ENCODE peak calls at places on chromosomes 12 and 14, in seven cellular contexts. N, L, S, M, B, Z and K are unnamed samples. For H3K36me3, the result is how much of the 10 kb centered on the place peaks cover.

GRCh38 chr12:96489392-96490056 is at the start of gene CFAP54:
- DNase-seq in N (peak), L (peak), S (peak), M (peak), B (peak), Z (peak), K (peak)

GRCh38 chr12:88305491-88305890 is 163.4 kb downstream of the TMTC3 start:
- DNase-seq in N (no peak), L (no peak), S (no peak), M (no peak), B (no peak), Z (no peak), K (no peak)

GRCh38 chr14:55133416-55133815 is 4.4 kb downstream of the LGALS3 start:
- DNase-seq in N (no peak), L (no peak), S (no peak), M (no peak), B (no peak), Z (no peak), K (no peak)

GRCh38 chr12:27635349-27635972 is 60.8 kb upstream of the REP15 start:
- DNase-seq in N (no peak), L (no peak), S (no peak), M (no peak), B (no peak), Z (no peak), K (no peak)

GRCh38 chr14:65263161-65263788 is 149.3 kb upstream of the FUT8 start:
- DNase-seq in N (no peak), L (no peak), S (no peak), M (no peak), B (no peak), Z (no peak), K (no peak)

GRCh38 chr12:94618995-94619695 is 31.2 kb downstream of the TMCC3 start:
- DNase-seq in N (no peak), L (no peak), S (no peak), M (no peak), B (no peak), Z (no peak), K (no peak)

GRCh38 chr14:57486767-57487379 is 6.8 kb downstream of the CCDC198 start:
- DNase-seq in N (no peak), L (no peak), S (no peak), M (no peak), B (no peak), Z (no peak), K (no peak)

GRCh38 chr14:103109789-103110415 is 13.4 kb upstream of the TNFAIP2 start:
- DNase-seq in N (no peak), L (no peak), S (no peak), M (peak), B (peak), Z (no peak), K (no peak)

GRCh38 chr14:58898655-58899316 is 261.0 kb downstream of the DACT1 start:
- DNase-seq in N (no peak), L (no peak), S (no peak), M (no peak), B (no peak), Z (no peak), K (no peak)

GRCh38 chr12:93137656-93138612 is 208.8 kb upstream of the EEA1 start:
- DNase-seq in N (no peak), L (peak), S (no peak), M (no peak), B (no peak), Z (no peak), K (no peak)

GRCh38 chr14:33567003-33567735 is 383.7 kb downstream of the EGLN3 start:
- DNase-seq in N (no peak), L (no peak), S (no peak), M (no peak), B (no peak), Z (no peak), K (no peak)

GRCh38 chr12:27780612-27781408 is 774 bp upstream of the MANSC4 start:
- DNase-seq in N (peak), L (peak), S (no peak), M (peak), B (no peak), Z (peak), K (peak)

GRCh38 chr12:68617160-68617926 is 6.6 kb downstream of the RAP1B start:
- DNase-seq in N (no peak), L (no peak), S (no peak), M (no peak), B (no peak), Z (no peak), K (no peak)

GRCh38 chr12:115323223-115323905 is 639.4 kb upstream of the TBX3 start:
- DNase-seq in N (no peak), L (no peak), S (no peak), M (no peak), B (no peak), Z (no peak), K (no peak)

GRCh38 chr14:101821528-101821927 is 60.0 kb downstream of the PPP2R5C start:
- DNase-seq in N (peak), L (no peak), S (no peak), M (no peak), B (no peak), Z (no peak), K (no peak)

GRCh38 chr12:117025481-117026151 is 73.6 kb downstream of the TESC start:
- DNase-seq in N (peak), L (peak), S (no peak), M (peak), B (peak), Z (peak), K (no peak)

GRCh38 chr14:88815980-88816379 is 8.5 kb upstream of the TTC8 start:
- DNase-seq in N (no peak), L (no peak), S (no peak), M (no peak), B (no peak), Z (no peak), K (no peak)

GRCh38 chr12:62642509-62642908 is 175.9 kb downstream of the MON2 start:
- DNase-seq in N (no peak), L (no peak), S (no peak), M (no peak), B (no peak), Z (no peak), K (no peak)

GRCh38 chr14:89283327-89284060 is 133.5 kb downstream of the FOXN3 start:
- DNase-seq in N (no peak), L (no peak), S (no peak), M (no peak), B (no peak), Z (no peak), K (no peak)

GRCh38 chr14:90552465-90553297 is 155.9 kb downstream of the CALM1 start:
- DNase-seq in N (no peak), L (no peak), S (no peak), M (no peak), B (no peak), Z (no peak), K (no peak)

GRCh38 chr14:22837750-22838538 is 1.6 kb downstream of the MMP14 start:
- DNase-seq in N (no peak), L (peak), S (no peak), M (peak), B (peak), Z (peak), K (peak)
- H3K36me3 ChIP-seq in N (under half), L (under half), S (under half), M (under half), B (under half), Z (under half), K (under half)

GRCh38 chr12:113909776-113910420 is 56.2 kb downstream of the RBM19 start:
- DNase-seq in N (no peak), L (no peak), S (no peak), M (no peak), B (no peak), Z (no peak), K (no peak)

GRCh38 chr12:113914176-113914575 is 51.9 kb downstream of the RBM19 start:
- DNase-seq in N (no peak), L (no peak), S (no peak), M (no peak), B (no peak), Z (no peak), K (no peak)

GRCh38 chr12:113912761-113913295 is 53.3 kb downstream of the RBM19 start:
- DNase-seq in N (no peak), L (peak), S (no peak), M (peak), B (peak), Z (peak), K (peak)

GRCh38 chr12:113910751-113911272 is 55.3 kb downstream of the RBM19 start:
- DNase-seq in N (no peak), L (no peak), S (no peak), M (no peak), B (no peak), Z (no peak), K (no peak)

GRCh38 chr12:113911971-113912760 is 54.0 kb downstream of the RBM19 start:
- DNase-seq in N (no peak), L (no peak), S (no peak), M (no peak), B (no peak), Z (no peak), K (no peak)
- H3K36me3 ChIP-seq in N (half or more), L (under half), S (under half), M (half or more), B (under half), Z (under half), K (under half)

DNA sequence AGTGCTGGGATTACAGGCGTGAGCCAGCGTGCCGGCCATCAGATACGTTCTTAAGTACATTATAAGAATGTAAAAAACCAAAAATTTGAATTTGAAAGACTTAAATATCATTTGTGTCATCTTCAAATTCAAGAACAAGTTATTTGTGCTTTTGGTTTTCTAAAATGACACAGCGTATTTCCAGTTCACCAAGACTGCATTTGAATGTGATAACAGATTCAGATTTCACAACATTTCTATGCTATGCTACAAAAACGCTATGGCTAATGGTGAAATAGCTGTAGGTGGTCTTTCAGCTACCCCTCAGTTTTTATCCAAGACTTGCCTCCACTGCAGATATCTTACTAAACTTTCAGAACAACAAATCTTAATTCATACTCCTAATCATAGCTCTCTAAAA is 46.7 kb downstream of the APPL2 start:
- DNase-seq in N (no peak), L (no peak), S (no peak), M (no peak), B (no peak), Z (no peak), K (no peak)
- H3K36me3 ChIP-seq in N (half or more), L (half or more), S (under half), M (half or more), B (under half), Z (under half), K (half or more)

GRCh38 chr12:107734139-107734538 is 26.8 kb downstream of the PRDM4 start:
- DNase-seq in N (no peak), L (no peak), S (no peak), M (no peak), B (no peak), Z (no peak), K (no peak)
- H3K36me3 ChIP-seq in N (under half), L (half or more), S (under half), M (half or more), B (under half), Z (under half), K (half or more)

DNA sequence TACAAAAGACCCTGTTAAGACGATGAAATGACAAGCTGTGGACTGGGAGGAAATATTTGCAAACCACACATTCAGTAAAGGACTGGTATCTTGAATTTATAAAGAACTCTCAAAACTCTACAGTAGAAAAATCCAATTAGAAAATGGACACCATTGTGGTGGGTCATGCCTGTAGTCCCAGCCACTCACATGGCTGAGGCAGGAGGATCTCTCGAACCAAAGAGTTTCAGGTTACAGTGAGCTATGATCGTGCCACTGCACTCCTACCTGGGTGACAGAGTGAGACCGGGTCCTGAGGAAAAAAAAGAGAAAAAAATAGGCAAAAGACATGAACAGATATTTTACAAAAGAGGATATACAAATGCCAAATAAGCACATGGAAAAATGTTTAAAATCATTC is 41.9 kb downstream of the TTC6 start:
- DNase-seq in N (no peak), L (no peak), S (no peak), M (no peak), B (no peak), Z (no peak), K (no peak)
- H3K36me3 ChIP-seq in N (under half), L (under half), S (under half), M (under half), B (under half), Z (under half), K (under half)